ENCODE peak calls at places on chromosomes 5 and 9, in ten cellular contexts. One of them, this sample, is unnamed.

GRCh38 chr9:31185831-31186230 is 1198.6 kb upstream of the ACO1 start:
- DNase-seq in AG09309: no peak
- DNase-seq in SK-N-SH: no peak
- DNase-seq in AG04450: no peak
- DNase-seq in CD8-positive, alpha-beta T cell: no peak
- DNase-seq in ovary: no peak
- DNase-seq in astrocyte of the cerebellum: no peak
- DNase-seq in HFF-Myc: no peak
- DNase-seq in kidney epithelial cell: peak
- DNase-seq in stomach: no peak
- DNase-seq in this sample: no peak

GRCh38 chr5:1834721-1835425 is 33.7 kb downstream of the NDUFS6 start:
- DNase-seq in AG09309: no peak
- DNase-seq in SK-N-SH: peak
- DNase-seq in AG04450: no peak
- DNase-seq in CD8-positive, alpha-beta T cell: no peak
- DNase-seq in ovary: no peak
- DNase-seq in astrocyte of the cerebellum: no peak
- DNase-seq in HFF-Myc: no peak
- DNase-seq in kidney epithelial cell: no peak
- DNase-seq in stomach: no peak
- DNase-seq in this sample: no peak

GRCh38 chr5:74314906-74315305 is 325.6 kb downstream of the ENC1 start:
- DNase-seq in AG09309: no peak
- DNase-seq in SK-N-SH: no peak
- DNase-seq in AG04450: no peak
- DNase-seq in CD8-positive, alpha-beta T cell: no peak
- DNase-seq in ovary: no peak
- DNase-seq in astrocyte of the cerebellum: no peak
- DNase-seq in HFF-Myc: no peak
- DNase-seq in kidney epithelial cell: no peak
- DNase-seq in stomach: no peak
- DNase-seq in this sample: no peak

GRCh38 chr9:19028835-19029451 is 4.1 kb downstream of the SAXO1 start:
- DNase-seq in AG09309: no peak
- DNase-seq in SK-N-SH: peak
- DNase-seq in AG04450: peak
- DNase-seq in CD8-positive, alpha-beta T cell: no peak
- DNase-seq in ovary: peak
- DNase-seq in astrocyte of the cerebellum: peak
- DNase-seq in HFF-Myc: peak
- DNase-seq in kidney epithelial cell: no peak
- DNase-seq in stomach: peak
- DNase-seq in this sample: no peak

GRCh38 chr5:181224390-181225234 is 1.5 kb downstream of the TRIM41 start:
- DNase-seq in AG09309: no peak
- DNase-seq in SK-N-SH: peak
- DNase-seq in AG04450: no peak
- DNase-seq in CD8-positive, alpha-beta T cell: peak
- DNase-seq in ovary: no peak
- DNase-seq in astrocyte of the cerebellum: no peak
- DNase-seq in HFF-Myc: no peak
- DNase-seq in kidney epithelial cell: no peak
- DNase-seq in stomach: no peak
- DNase-seq in this sample: no peak

GRCh38 chr5:138569759-138570158 is 5.4 kb downstream of the HSPA9 start:
- DNase-seq in AG09309: no peak
- DNase-seq in SK-N-SH: no peak
- DNase-seq in AG04450: no peak
- DNase-seq in CD8-positive, alpha-beta T cell: no peak
- DNase-seq in ovary: no peak
- DNase-seq in astrocyte of the cerebellum: no peak
- DNase-seq in HFF-Myc: no peak
- DNase-seq in kidney epithelial cell: no peak
- DNase-seq in stomach: no peak
- DNase-seq in this sample: no peak

GRCh38 chr5:108430931-108431608 is 49.2 kb upstream of the FBXL17 start:
- DNase-seq in AG09309: no peak
- DNase-seq in SK-N-SH: no peak
- DNase-seq in AG04450: no peak
- DNase-seq in CD8-positive, alpha-beta T cell: no peak
- DNase-seq in ovary: no peak
- DNase-seq in astrocyte of the cerebellum: no peak
- DNase-seq in HFF-Myc: no peak
- DNase-seq in kidney epithelial cell: no peak
- DNase-seq in stomach: no peak
- DNase-seq in this sample: no peak

GRCh38 chr9:100670719-100671118 is 92.8 kb downstream of the CAVIN4 start:
- DNase-seq in AG09309: no peak
- DNase-seq in SK-N-SH: no peak
- DNase-seq in AG04450: no peak
- DNase-seq in CD8-positive, alpha-beta T cell: no peak
- DNase-seq in ovary: no peak
- DNase-seq in astrocyte of the cerebellum: peak
- DNase-seq in HFF-Myc: no peak
- DNase-seq in kidney epithelial cell: peak
- DNase-seq in stomach: no peak
- DNase-seq in this sample: no peak

GRCh38 chr5:180010636-180011035 is 60.9 kb downstream of the RNF130 start:
- DNase-seq in AG09309: no peak
- DNase-seq in SK-N-SH: no peak
- DNase-seq in AG04450: no peak
- DNase-seq in CD8-positive, alpha-beta T cell: no peak
- DNase-seq in ovary: no peak
- DNase-seq in astrocyte of the cerebellum: no peak
- DNase-seq in HFF-Myc: no peak
- DNase-seq in kidney epithelial cell: no peak
- DNase-seq in stomach: no peak
- DNase-seq in this sample: no peak

GRCh38 chr5:4348418-4348817 is 752.8 kb downstream of the IRX1 start:
- DNase-seq in AG09309: no peak
- DNase-seq in SK-N-SH: no peak
- DNase-seq in AG04450: no peak
- DNase-seq in CD8-positive, alpha-beta T cell: no peak
- DNase-seq in ovary: no peak
- DNase-seq in astrocyte of the cerebellum: no peak
- DNase-seq in HFF-Myc: no peak
- DNase-seq in kidney epithelial cell: no peak
- DNase-seq in stomach: no peak
- DNase-seq in this sample: no peak

GRCh38 chr5:41128291-41128690 is 57.1 kb upstream of the MROH2B start:
- DNase-seq in AG09309: no peak
- DNase-seq in SK-N-SH: no peak
- DNase-seq in AG04450: no peak
- DNase-seq in CD8-positive, alpha-beta T cell: no peak
- DNase-seq in ovary: no peak
- DNase-seq in astrocyte of the cerebellum: no peak
- DNase-seq in HFF-Myc: no peak
- DNase-seq in kidney epithelial cell: no peak
- DNase-seq in stomach: no peak
- DNase-seq in this sample: no peak

GRCh38 chr9:98038958-98039357 is 17.6 kb upstream of the NANS start:
- DNase-seq in AG09309: no peak
- DNase-seq in SK-N-SH: no peak
- DNase-seq in AG04450: no peak
- DNase-seq in CD8-positive, alpha-beta T cell: no peak
- DNase-seq in ovary: no peak
- DNase-seq in astrocyte of the cerebellum: no peak
- DNase-seq in HFF-Myc: no peak
- DNase-seq in kidney epithelial cell: no peak
- DNase-seq in stomach: no peak
- DNase-seq in this sample: no peak
- H3K4me3 ChIP-seq in AG09309: no peak
- H3K4me3 ChIP-seq in SK-N-SH: no peak
- H3K4me3 ChIP-seq in AG04450: no peak
- H3K4me3 ChIP-seq in CD8-positive, alpha-beta T cell: no peak
- H3K4me3 ChIP-seq in ovary: no peak
- H3K4me3 ChIP-seq in astrocyte of the cerebellum: no peak
- H3K4me3 ChIP-seq in HFF-Myc: no peak
- H3K4me3 ChIP-seq in kidney epithelial cell: no peak
- H3K4me3 ChIP-seq in stomach: no peak
- H3K4me3 ChIP-seq in this sample: no peak

GRCh38 chr5:149442563-149443182 is 63.6 kb upstream of the IL17B start:
- DNase-seq in AG09309: no peak
- DNase-seq in SK-N-SH: peak
- DNase-seq in AG04450: peak
- DNase-seq in CD8-positive, alpha-beta T cell: peak
- DNase-seq in ovary: peak
- DNase-seq in astrocyte of the cerebellum: peak
- DNase-seq in HFF-Myc: no peak
- DNase-seq in kidney epithelial cell: no peak
- DNase-seq in stomach: peak
- DNase-seq in this sample: peak

GRCh38 chr5:149439899-149440655 is 61.0 kb upstream of the IL17B start:
- DNase-seq in AG09309: no peak
- DNase-seq in SK-N-SH: peak
- DNase-seq in AG04450: no peak
- DNase-seq in CD8-positive, alpha-beta T cell: no peak
- DNase-seq in ovary: no peak
- DNase-seq in astrocyte of the cerebellum: no peak
- DNase-seq in HFF-Myc: no peak
- DNase-seq in kidney epithelial cell: peak
- DNase-seq in stomach: peak
- DNase-seq in this sample: no peak

GRCh38 chr5:149443210-149443609 is 64.1 kb upstream of the IL17B start:
- DNase-seq in AG09309: no peak
- DNase-seq in SK-N-SH: no peak
- DNase-seq in AG04450: no peak
- DNase-seq in CD8-positive, alpha-beta T cell: no peak
- DNase-seq in ovary: no peak
- DNase-seq in astrocyte of the cerebellum: no peak
- DNase-seq in HFF-Myc: no peak
- DNase-seq in kidney epithelial cell: no peak
- DNase-seq in stomach: no peak
- DNase-seq in this sample: no peak

GRCh38 chr5:149441986-149442385 is 62.9 kb upstream of the IL17B start:
- DNase-seq in AG09309: no peak
- DNase-seq in SK-N-SH: no peak
- DNase-seq in AG04450: no peak
- DNase-seq in CD8-positive, alpha-beta T cell: no peak
- DNase-seq in ovary: peak
- DNase-seq in astrocyte of the cerebellum: no peak
- DNase-seq in HFF-Myc: no peak
- DNase-seq in kidney epithelial cell: no peak
- DNase-seq in stomach: no peak
- DNase-seq in this sample: no peak

DNA sequence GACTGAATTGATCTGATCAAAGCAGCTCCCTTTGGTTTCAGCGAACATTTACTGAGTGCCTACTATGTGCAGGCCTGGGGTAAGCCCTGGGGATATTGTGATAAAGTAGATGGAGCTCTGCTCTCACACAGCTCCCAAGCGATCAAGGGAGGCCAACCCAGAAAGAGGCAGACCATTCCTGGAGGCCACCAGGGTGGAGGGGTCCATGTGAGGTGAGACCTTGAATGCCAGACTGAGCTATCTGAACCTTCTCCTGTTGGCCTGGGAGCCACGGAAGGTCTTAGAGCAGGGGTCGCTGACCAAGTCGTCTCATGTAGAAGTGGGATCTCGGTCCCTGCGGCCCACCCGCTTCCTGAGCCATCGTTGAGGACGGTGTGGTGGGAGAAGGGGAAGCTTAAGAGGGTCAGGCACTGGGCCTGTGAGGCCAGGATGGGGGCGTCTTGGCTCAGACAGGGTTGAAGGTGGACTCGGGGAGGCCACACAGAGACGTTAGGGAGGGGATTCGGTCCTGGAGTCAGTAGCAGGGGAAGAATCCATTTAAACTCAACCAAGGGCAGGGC is 62.2 kb upstream of the IL17B start:
- DNase-seq in AG09309: no peak
- DNase-seq in SK-N-SH: no peak
- DNase-seq in AG04450: no peak
- DNase-seq in CD8-positive, alpha-beta T cell: no peak
- DNase-seq in ovary: no peak
- DNase-seq in astrocyte of the cerebellum: no peak
- DNase-seq in HFF-Myc: no peak
- DNase-seq in kidney epithelial cell: no peak
- DNase-seq in stomach: no peak
- DNase-seq in this sample: no peak
- TF ChIP-seq CTCF in AG09309: no peak
- TF ChIP-seq CTCF in SK-N-SH: no peak
- TF ChIP-seq CTCF in AG04450: no peak
- TF ChIP-seq CTCF in CD8-positive, alpha-beta T cell: no peak
- TF ChIP-seq CTCF in ovary: no peak
- TF ChIP-seq CTCF in astrocyte of the cerebellum: no peak
- TF ChIP-seq CTCF in HFF-Myc: no peak
- TF ChIP-seq CTCF in kidney epithelial cell: no peak
- TF ChIP-seq CTCF in stomach: no peak
- TF ChIP-seq CTCF in this sample: no peak

DNA sequence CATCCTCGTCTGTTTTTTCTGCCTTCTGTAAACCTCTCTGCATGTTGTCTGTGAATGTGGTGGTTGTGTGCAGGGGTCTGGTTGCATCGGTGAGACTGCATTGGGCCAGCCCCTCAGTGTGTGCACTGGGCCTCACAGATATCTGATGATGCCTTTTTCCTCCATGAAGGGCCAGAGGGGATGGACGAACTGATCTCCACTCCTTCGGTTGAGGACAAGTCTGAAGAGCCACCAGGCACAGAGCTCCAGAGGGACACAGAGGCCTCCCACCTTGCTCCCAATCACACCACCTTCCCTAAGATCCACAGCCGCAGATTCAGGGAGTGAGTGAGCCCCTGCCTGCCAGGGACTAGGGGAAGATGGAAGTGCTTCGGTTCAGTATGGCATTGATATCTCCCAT is 31.3 kb downstream of the SECISBP2 start:
- DNase-seq in AG09309: no peak
- DNase-seq in SK-N-SH: no peak
- DNase-seq in AG04450: no peak
- DNase-seq in CD8-positive, alpha-beta T cell: no peak
- DNase-seq in ovary: no peak
- DNase-seq in astrocyte of the cerebellum: no peak
- DNase-seq in HFF-Myc: no peak
- DNase-seq in kidney epithelial cell: no peak
- DNase-seq in stomach: no peak
- DNase-seq in this sample: no peak
- H3K4me3 ChIP-seq in AG09309: no peak
- H3K4me3 ChIP-seq in SK-N-SH: no peak
- H3K4me3 ChIP-seq in AG04450: no peak
- H3K4me3 ChIP-seq in CD8-positive, alpha-beta T cell: no peak
- H3K4me3 ChIP-seq in ovary: no peak
- H3K4me3 ChIP-seq in astrocyte of the cerebellum: no peak
- H3K4me3 ChIP-seq in HFF-Myc: no peak
- H3K4me3 ChIP-seq in kidney epithelial cell: no peak
- H3K4me3 ChIP-seq in stomach: no peak
- H3K4me3 ChIP-seq in this sample: no peak

GRCh38 chr9:118533101-118533500 is 828.9 kb downstream of the TLR4 start:
- DNase-seq in AG09309: no peak
- DNase-seq in SK-N-SH: no peak
- DNase-seq in AG04450: no peak
- DNase-seq in CD8-positive, alpha-beta T cell: no peak
- DNase-seq in ovary: no peak
- DNase-seq in astrocyte of the cerebellum: no peak
- DNase-seq in HFF-Myc: no peak
- DNase-seq in kidney epithelial cell: peak
- DNase-seq in stomach: no peak
- DNase-seq in this sample: no peak
- TF ChIP-seq CTCF in AG09309: no peak
- TF ChIP-seq CTCF in SK-N-SH: no peak
- TF ChIP-seq CTCF in AG04450: no peak
- TF ChIP-seq CTCF in CD8-positive, alpha-beta T cell: no peak
- TF ChIP-seq CTCF in ovary: no peak
- TF ChIP-seq CTCF in astrocyte of the cerebellum: no peak
- TF ChIP-seq CTCF in HFF-Myc: no peak
- TF ChIP-seq CTCF in kidney epithelial cell: no peak
- TF ChIP-seq CTCF in stomach: no peak
- TF ChIP-seq CTCF in this sample: no peak